ENCODE peak calls at places on chromosomes 12 and 14, in nine cellular contexts. C is CD4-positive, alpha-beta memory T cell; R is A673; D is pancreas; K is transverse colon; O is A549; Q is osteoblast; I is lower leg skin; M is fibroblast of the aortic adventitia. U is an unnamed sample.
A peak's percentile ranks its signal among the peaks of the same experiment; 100 is the strongest.

GRCh38 chr14:22666203-22666893 is 22.2 kb upstream of the OR6J1 start:
- DNase-seq in D (no peak), K (no peak), M (peak; percentile 84), Q (no peak), R (no peak), C (no peak), I (no peak), O (no peak), U (no peak)

GRCh38 chr12:22318122-22318737 is 16.3 kb downstream of the ST8SIA1 start:
- DNase-seq in M (peak; percentile 12), K (no peak), I (no peak), R (no peak), O (no peak), D (no peak), Q (no peak), C (no peak), U (no peak)

GRCh38 chr14:92986254-92987147 is 63.6 kb downstream of the CHGA start:
- DNase-seq in C (no peak), K (no peak), I (no peak), Q (peak; percentile 96), D (peak; percentile 76), M (peak; percentile 60), O (peak; percentile 57), R (peak; percentile 33), U (no peak)

GRCh38 chr14:91858536-91859275 is 8.6 kb downstream of the TC2N start:
- DNase-seq in R (peak; percentile 70), C (no peak), M (peak; percentile 51), O (peak; percentile 57), D (no peak), K (no peak), I (no peak), Q (peak; percentile 57), U (no peak)

GRCh38 chr12:19431407-19432308 is 7.6 kb upstream of the AEBP2 start:
- DNase-seq in D (no peak), I (no peak), C (no peak), M (peak; percentile 84), O (peak; percentile 41), Q (peak; percentile 91), R (peak; percentile 56), K (no peak), U (no peak)

GRCh38 chr14:61478971-61479473 is 157.6 kb downstream of the PRKCH start:
- DNase-seq in D (no peak), Q (no peak), R (no peak), K (no peak), M (no peak), I (peak; percentile 75), O (no peak), C (peak; percentile 32), U (peak; percentile 65)

GRCh38 chr12:1877169-1877878 is 41.1 kb downstream of the CACNA2D4 start:
- DNase-seq in O (no peak), M (no peak), K (no peak), R (no peak), D (no peak), C (no peak), I (no peak), Q (no peak), U (no peak)

GRCh38 chr12:109752117-109753053 is 38.8 kb downstream of the FAM222A start:
- DNase-seq in K (no peak), O (no peak), D (no peak), R (peak; percentile 37), Q (peak; percentile 23), I (peak; percentile 40), M (no peak), C (no peak), U (no peak)

GRCh38 chr14:49623941-49624806 is 3.6 kb downstream of the MGAT2 start:
- DNase-seq in M (no peak), Q (no peak), O (no peak), R (no peak), K (peak; percentile 19), I (no peak), C (peak; percentile 34), D (no peak), U (no peak)

GRCh38 chr14:105477659-105478623 is 3.3 kb downstream of the CRIP2 start:
- DNase-seq in K (no peak), O (no peak), I (no peak), R (peak; percentile 56), Q (no peak), C (peak; percentile 78), M (no peak), D (no peak), U (no peak)

GRCh38 chr14:37807722-37808121 is 212.3 kb downstream of the TTC6 start:
- DNase-seq in K (no peak), C (no peak), D (no peak), O (no peak), Q (no peak), M (no peak), I (no peak), R (no peak), U (no peak)

GRCh38 chr14:85532981-85533820 is 3.3 kb downstream of the FLRT2 start:
- DNase-seq in O (peak; percentile 80), Q (peak; percentile 94), D (peak; percentile 65), I (peak; percentile 86), C (no peak), R (peak; percentile 96), K (no peak), M (peak; percentile 92), U (no peak)

GRCh38 chr14:63205281-63205575 is 985 bp downstream of the RHOJ start:
- DNase-seq in R (no peak), O (no peak), Q (no peak), D (no peak), K (no peak), I (no peak), M (peak; percentile 56), C (no peak), U (no peak)
- H3K4me3 ChIP-seq in R (peak overlapping the region; percentile 49), O (no peak overlapping the region), Q (peak overlapping the region; percentile 70), D (peak overlapping the region; percentile 23), K (peak overlapping the region; percentile 33), I (no peak overlapping the region), M (peak overlapping the region; percentile 76), C (no peak overlapping the region), U (no peak overlapping the region)

DNA sequence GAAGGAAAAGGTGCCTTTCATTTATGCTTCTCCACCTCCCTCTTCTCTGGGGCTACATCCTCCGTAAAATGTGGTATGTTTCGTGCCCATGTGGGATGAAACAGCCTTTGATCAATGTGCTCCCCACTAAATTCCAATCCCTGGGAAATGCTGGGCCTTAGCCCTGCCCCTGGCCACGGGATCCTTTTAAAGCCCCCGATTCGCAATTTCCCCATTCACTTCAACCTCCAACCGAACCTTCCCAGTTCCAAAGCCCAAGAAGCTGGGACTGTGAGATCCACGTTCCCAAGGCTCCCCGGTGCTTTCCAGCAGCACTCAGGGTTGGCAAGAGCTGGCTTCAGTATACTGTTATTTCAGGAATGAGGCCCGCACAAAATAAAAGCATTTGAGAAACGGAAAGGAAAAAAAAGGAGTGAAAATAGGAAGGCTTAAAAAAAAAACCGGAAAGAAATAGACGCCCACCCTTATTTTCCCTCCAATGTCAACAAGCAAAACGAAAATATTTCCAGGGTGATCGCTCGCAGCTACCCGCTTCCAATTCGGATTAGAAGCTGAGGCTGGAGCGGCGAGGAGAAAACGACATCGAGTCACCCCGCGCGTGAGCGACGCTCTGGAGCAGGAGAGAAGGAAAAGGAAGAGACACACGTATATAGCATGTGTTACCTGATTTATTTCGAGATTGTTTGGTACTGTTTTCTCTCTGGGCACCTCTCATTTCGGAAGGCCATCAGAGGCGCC is 1.2 kb upstream of the FOXG1 start:
- DNase-seq in Q (no peak), O (no peak), D (no peak), M (no peak), R (no peak), C (no peak), K (no peak), I (no peak), U (no peak)
- H3K4me3 ChIP-seq in Q (peak overlapping the region; percentile 55), O (peak overlapping the region; percentile 40), D (no peak overlapping the region), M (peak overlapping the region; percentile 25), R (no peak overlapping the region), C (no peak overlapping the region), K (no peak overlapping the region), I (no peak overlapping the region), U (no peak overlapping the region)

GRCh38 chr12:26629864-26630263 is 203.1 kb downstream of the ITPR2 start:
- DNase-seq in C (no peak), Q (no peak), D (no peak), K (no peak), M (peak; percentile 66), O (peak; percentile 28), R (peak; percentile 12), I (no peak), U (no peak)

GRCh38 chr12:26631846-26632245 is 201.1 kb downstream of the ITPR2 start:
- DNase-seq in C (no peak), I (no peak), M (peak; percentile 71), Q (peak; percentile 79), O (no peak), R (no peak), D (no peak), K (no peak), U (no peak)

GRCh38 chr12:26628234-26628633 is 204.8 kb downstream of the ITPR2 start:
- DNase-seq in R (no peak), M (no peak), D (no peak), Q (no peak), K (no peak), O (no peak), I (no peak), C (no peak), U (no peak)

GRCh38 chr12:26632746-26633145 is 200.2 kb downstream of the ITPR2 start:
- DNase-seq in O (no peak), K (no peak), M (no peak), Q (no peak), C (no peak), R (no peak), I (no peak), D (no peak), U (no peak)

GRCh38 chr12:26630546-26631027 is 202.4 kb downstream of the ITPR2 start:
- DNase-seq in D (no peak), R (peak; percentile 23), Q (peak; percentile 39), K (no peak), O (peak; percentile 18), I (no peak), M (peak; percentile 76), C (no peak), U (no peak)
- H3K4me3 ChIP-seq in D (no peak overlapping the region), R (no peak overlapping the region), Q (peak overlapping the region; percentile 53), K (no peak overlapping the region), O (no peak overlapping the region), I (no peak overlapping the region), M (peak overlapping the region; percentile 22), C (no peak overlapping the region), U (no peak overlapping the region)

GRCh38 chr12:65881348-65881961 is 57.2 kb downstream of the HMGA2 start:
- DNase-seq in I (no peak), R (peak; percentile 65), C (no peak), O (no peak), K (peak; percentile 15), Q (peak; percentile 79), M (peak; percentile 77), D (no peak), U (no peak)

GRCh38 chr12:65881965-65882413 is 57.7 kb downstream of the HMGA2 start:
- DNase-seq in C (no peak), Q (peak; percentile 91), M (peak; percentile 96), I (peak; percentile 97), O (no peak), R (no peak), K (peak; percentile 47), D (peak; percentile 71), U (no peak)

GRCh38 chr12:65878540-65878939 is 54.3 kb downstream of the HMGA2 start:
- DNase-seq in M (peak; percentile 60), R (no peak), K (no peak), I (no peak), C (no peak), D (peak; percentile 20), O (peak; percentile 39), Q (no peak), U (no peak)

GRCh38 chr12:65877836-65878235 is 53.6 kb downstream of the HMGA2 start:
- DNase-seq in M (no peak), C (no peak), K (no peak), I (no peak), O (no peak), R (no peak), Q (no peak), D (no peak), U (no peak)

GRCh38 chr12:65879878-65880277 is 55.6 kb downstream of the HMGA2 start:
- DNase-seq in I (no peak), O (no peak), K (no peak), Q (peak; percentile 89), R (no peak), M (peak; percentile 85), C (no peak), D (no peak), U (no peak)
- H3K4me3 ChIP-seq in I (no peak overlapping the region), O (no peak overlapping the region), K (no peak overlapping the region), Q (peak overlapping the region; percentile 70), R (no peak overlapping the region), M (peak overlapping the region; percentile 62), C (no peak overlapping the region), D (peak overlapping the region; percentile 33), U (no peak overlapping the region)